ENCODE peak calls at places on chromosome 19, in six cellular contexts. I is SK-N-SH, B is GM12878, F is H1, X is HepG2, C is GM12891. P is an unnamed sample.

GRCh38 chr19:33634361-33635091 is 12.8 kb downstream of the CHST8 start:
- DNase-seq in I (no peak), B (no peak), F (no peak), X (no peak), C (no peak), P (no peak)

GRCh38 chr19:44925114-44925891 is 10.9 kb downstream of the APOC1 start:
- DNase-seq in I (no peak), B (no peak), F (no peak), X (peak), C (no peak), P (no peak)

GRCh38 chr19:47489072-47489914 is 5.3 kb upstream of the KPTN start:
- DNase-seq in I (no peak), B (no peak), F (no peak), X (no peak), C (no peak), P (no peak)

GRCh38 chr19:48918801-48919247 is 14.7 kb upstream of the DHDH start:
- DNase-seq in I (peak), B (no peak), F (peak), X (no peak), C (no peak), P (no peak)

GRCh38 chr19:2035590-2035991 is 15.5 kb downstream of the MKNK2 start:
- DNase-seq in I (no peak), B (no peak), F (no peak), X (no peak), C (no peak), P (no peak)

GRCh38 chr19:33678796-33679195 is 57.0 kb downstream of the CHST8 start:
- DNase-seq in I (peak), B (no peak), F (no peak), X (no peak), C (no peak), P (no peak)

GRCh38 chr19:56538761-56539263 is at the start of gene ZFP28:
- DNase-seq in I (peak), B (no peak), F (no peak), X (no peak), C (peak), P (peak)

GRCh38 chr19:3479177-3479818 is 1.0 kb downstream of the SMIM24 start:
- DNase-seq in I (peak), B (no peak), F (no peak), X (no peak), C (no peak), P (no peak)

GRCh38 chr19:46704379-46705076 is 12.4 kb downstream of the PRKD2 start:
- DNase-seq in I (peak), B (no peak), F (no peak), X (peak), C (peak), P (peak)

GRCh38 chr19:3398114-3398899 is 31.9 kb downstream of the NFIC start:
- DNase-seq in I (no peak), B (no peak), F (no peak), X (peak), C (no peak), P (no peak)

GRCh38 chr19:29337029-29337428 is 124.1 kb upstream of the UQCRFS1 start:
- DNase-seq in I (no peak), B (no peak), F (no peak), X (no peak), C (no peak), P (no peak)

GRCh38 chr19:49690656-49691242 is at the start of gene CPT1C:
- DNase-seq in I (peak), B (no peak), F (peak), X (no peak), C (no peak), P (peak)

GRCh38 chr19:44752816-44753618 is 4.5 kb downstream of the BCL3 start:
- DNase-seq in I (peak), B (peak), F (no peak), X (peak), C (peak), P (peak)

GRCh38 chr19:35266904-35267817 is 1.6 kb upstream of the USF2 start:
- DNase-seq in I (peak), B (no peak), F (no peak), X (no peak), C (no peak), P (no peak)

GRCh38 chr19:55676384-55676783 is 1.4 kb downstream of the EPN1 start:
- DNase-seq in I (no peak), B (no peak), F (no peak), X (no peak), C (no peak), P (no peak)

GRCh38 chr19:34480491-34480890 is 1.1 kb upstream of the WTIP start:
- DNase-seq in I (no peak), B (no peak), F (no peak), X (no peak), C (no peak), P (no peak)

GRCh38 chr19:55451522-55452380 is 8.7 kb upstream of the SHISA7 start:
- DNase-seq in I (peak), B (no peak), F (no peak), X (no peak), C (no peak), P (no peak)

GRCh38 chr19:39083599-39083982 is 577 bp upstream of the ACP7 start:
- DNase-seq in I (no peak), B (no peak), F (no peak), X (no peak), C (no peak), P (no peak)

GRCh38 chr19:19562665-19563347 is 24.7 kb downstream of the CILP2 start:
- DNase-seq in I (no peak), B (no peak), F (no peak), X (no peak), C (no peak), P (no peak)

GRCh38 chr19:54523403-54523802 is 20.8 kb downstream of the LAIR2 start:
- DNase-seq in I (no peak), B (peak), F (no peak), X (no peak), C (no peak), P (no peak)

GRCh38 chr19:3785938-3786824 is at the start of gene MATK:
- DNase-seq in I (peak), B (no peak), F (no peak), X (no peak), C (no peak), P (no peak)

GRCh38 chr19:39246951-39247669 is 1.5 kb downstream of the IFNL4 start:
- DNase-seq in I (no peak), B (no peak), F (no peak), X (no peak), C (no peak), P (no peak)

GRCh38 chr19:33147538-33147937 is 15.6 kb downstream of the WDR88 start:
- DNase-seq in I (no peak), B (no peak), F (no peak), X (no peak), C (no peak), P (no peak)

GRCh38 chr19:7145494-7145893 is 76.0 kb downstream of the ZNF557 start:
- DNase-seq in I (no peak), B (no peak), F (no peak), X (peak), C (no peak), P (no peak)

GRCh38 chr19:2482354-2483038 is 6.6 kb downstream of the GADD45B start:
- DNase-seq in I (no peak), B (no peak), F (no peak), X (no peak), C (no peak), P (no peak)

GRCh38 chr19:2282062-2282861 is at the start of gene PEAK3:
- DNase-seq in I (peak), B (no peak), F (no peak), X (no peak), C (no peak), P (no peak)

GRCh38 chr19:46022431-46023310 is at the start of gene PGLYRP1:
- DNase-seq in I (no peak), B (no peak), F (no peak), X (no peak), C (no peak), P (no peak)

GRCh38 chr19:15759962-15760565 is 22.3 kb downstream of the OR10H3 start:
- DNase-seq in I (peak), B (no peak), F (no peak), X (peak), C (no peak), P (no peak)

GRCh38 chr19:35994868-35995654 is at the start of gene SDHAF1:
- DNase-seq in I (peak), B (peak), F (peak), X (peak), C (peak), P (peak)

GRCh38 chr19:49363265-49364082 is at the start of gene DKKL1:
- DNase-seq in I (peak), B (peak), F (peak), X (peak), C (peak), P (peak)

GRCh38 chr19:35206379-35206778 is 22.2 kb downstream of the FAM187B start:
- DNase-seq in I (no peak), B (peak), F (no peak), X (no peak), C (no peak), P (no peak)

GRCh38 chr19:32406161-32407003 is 812 bp downstream of the DPY19L3 start:
- DNase-seq in I (peak), B (no peak), F (no peak), X (no peak), C (no peak), P (no peak)

GRCh38 chr19:6577410-6578125 is 13.4 kb downstream of the CD70 start:
- DNase-seq in I (no peak), B (peak), F (no peak), X (no peak), C (no peak), P (no peak)

GRCh38 chr19:53196777-53197396 is 3.7 kb upstream of the ZNF665 start:
- DNase-seq in I (peak), B (peak), F (peak), X (peak), C (peak), P (peak)

GRCh38 chr19:36605839-36606478 is 846 bp downstream of the ZNF382 start:
- DNase-seq in I (no peak), B (peak), F (no peak), X (no peak), C (peak), P (no peak)

GRCh38 chr19:7772752-7773291 is 9.8 kb downstream of the CLEC4M start:
- DNase-seq in I (no peak), B (peak), F (no peak), X (no peak), C (no peak), P (no peak)

GRCh38 chr19:34431681-34432402 is 3.7 kb downstream of the UBA2 start:
- DNase-seq in I (no peak), B (no peak), F (no peak), X (no peak), C (no peak), P (no peak)

GRCh38 chr19:28228854-28229253 is 984.1 kb downstream of the UQCRFS1 start:
- DNase-seq in I (no peak), B (no peak), F (no peak), X (no peak), C (no peak), P (no peak)

GRCh38 chr19:46840157-46840942 is 10.3 kb downstream of the AP2S1 start:
- DNase-seq in I (peak), B (no peak), F (no peak), X (peak), C (peak), P (peak)

DNA sequence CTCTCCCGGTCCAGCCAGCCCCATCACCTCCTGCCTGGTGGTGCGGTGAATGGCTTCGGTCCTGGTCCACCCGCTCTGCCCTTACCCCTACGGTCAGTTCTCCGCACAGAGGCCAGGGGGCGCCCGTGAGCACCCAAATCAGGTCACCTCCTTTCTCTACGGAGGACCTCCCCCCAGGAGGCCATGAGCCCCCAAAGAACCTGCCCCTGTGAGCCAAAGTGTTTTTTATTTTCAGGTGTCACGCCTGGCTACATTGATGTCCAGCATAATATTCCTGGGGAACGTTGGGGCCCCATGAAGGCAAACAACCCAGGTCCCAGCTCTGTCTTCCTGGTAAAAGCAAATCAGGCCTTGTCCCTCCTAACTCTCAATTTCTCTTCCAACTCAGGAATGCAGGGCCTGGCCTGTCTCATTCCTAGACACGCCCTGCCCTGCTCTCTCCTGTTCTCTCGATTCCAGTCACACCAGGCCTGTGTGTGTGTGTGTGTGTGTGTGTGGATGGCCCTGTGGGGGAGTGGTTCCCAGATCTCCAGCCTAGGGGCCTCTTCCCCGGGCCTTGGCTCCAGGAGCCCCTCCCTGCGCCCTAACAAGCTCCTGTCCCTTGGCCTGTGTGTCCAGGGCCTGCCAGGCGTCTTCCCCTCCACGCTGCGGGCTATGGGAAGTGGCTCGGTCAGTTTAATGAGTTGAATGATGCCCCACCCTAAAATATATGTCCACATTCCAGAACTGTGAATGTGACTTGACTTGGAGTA is 9.7 kb upstream of the GIPC1 start:
- DNase-seq in I (peak), B (no peak), F (no peak), X (peak), C (peak), P (peak)
- TF ChIP-seq TAF1 in I (no peak), B (no peak), F (no peak), X (no peak), C (no peak), P (no peak)

GRCh38 chr19:11018179-11018578 is 57.3 kb downstream of the SMARCA4 start:
- DNase-seq in I (no peak), B (no peak), F (no peak), X (no peak), C (no peak), P (no peak)

GRCh38 chr19:11017275-11018035 is 56.6 kb downstream of the SMARCA4 start:
- DNase-seq in I (no peak), B (no peak), F (no peak), X (no peak), C (no peak), P (no peak)

GRCh38 chr19:11019262-11019661 is 58.4 kb downstream of the SMARCA4 start:
- DNase-seq in I (no peak), B (no peak), F (no peak), X (no peak), C (no peak), P (no peak)

GRCh38 chr19:11019824-11020223 is 59.0 kb downstream of the SMARCA4 start:
- DNase-seq in I (no peak), B (no peak), F (no peak), X (no peak), C (no peak), P (no peak)

GRCh38 chr19:11018743-11019142 is 57.9 kb downstream of the SMARCA4 start:
- DNase-seq in I (no peak), B (no peak), F (no peak), X (no peak), C (no peak), P (no peak)
- TF ChIP-seq TAF1 in I (no peak), B (no peak), F (no peak), X (no peak), C (no peak), P (no peak)

GRCh38 chr19:18023596-18024212 is 15.7 kb downstream of the ARRDC2 start:
- DNase-seq in I (no peak), B (no peak), F (no peak), X (no peak), C (no peak), P (no peak)
- TF ChIP-seq TAF1 in I (no peak), B (no peak), F (no peak), X (no peak), C (no peak), P (peak)

GRCh38 chr19:687569-688166 is 7.6 kb downstream of the PRSS57 start:
- DNase-seq in I (no peak), B (no peak), F (no peak), X (no peak), C (no peak), P (no peak)

GRCh38 chr19:686589-687297 is 8.5 kb downstream of the PRSS57 start:
- DNase-seq in I (no peak), B (no peak), F (no peak), X (no peak), C (no peak), P (no peak)

GRCh38 chr19:682678-683320 is 6.6 kb downstream of the FSTL3 start:
- DNase-seq in I (no peak), B (no peak), F (no peak), X (no peak), C (no peak), P (no peak)

GRCh38 chr19:688214-688613 is 7.0 kb downstream of the PRSS57 start:
- DNase-seq in I (no peak), B (no peak), F (no peak), X (no peak), C (no peak), P (no peak)

DNA sequence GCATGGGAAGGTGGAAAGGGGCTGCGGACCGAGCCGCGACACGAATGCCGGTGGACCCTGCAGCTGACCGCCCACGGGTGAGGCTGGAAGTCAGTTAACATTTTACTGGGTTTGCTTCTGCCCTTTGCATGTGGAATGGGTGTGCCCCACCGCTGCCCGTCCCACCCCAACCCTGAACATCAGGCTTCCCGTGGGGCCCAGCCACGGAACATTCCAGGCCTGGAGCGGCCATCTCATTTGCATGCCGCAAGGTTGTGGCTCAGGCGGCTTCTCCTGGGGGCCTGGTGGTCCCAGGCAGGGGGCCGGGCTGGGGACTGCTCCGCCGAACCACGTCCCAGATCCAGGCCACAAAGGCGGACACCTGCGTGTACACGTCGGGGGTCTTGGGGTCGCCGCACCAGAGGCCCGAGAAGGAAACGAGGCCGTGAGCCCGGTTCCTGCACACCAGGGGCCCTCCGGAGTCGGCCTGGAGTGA is 9.3 kb downstream of the FSTL3 start:
- DNase-seq in I (no peak), B (no peak), F (no peak), X (no peak), C (no peak), P (no peak)
- TF ChIP-seq TAF1 in I (no peak), B (no peak), F (no peak), X (no peak), C (no peak), P (no peak)

P was measured in GM12892.